ENCODE peak calls at places on chromosome 4, in six cellular contexts. One of them, this sample, is unnamed.

GRCh38 chr4:15333692-15334633 is 93.9 kb upstream of the C1QTNF7 start:
- DNase-seq in H1: no peak
- DNase-seq in GM23338: no peak
- DNase-seq in HepG2: no peak
- DNase-seq in K562: no peak
- DNase-seq in WTC11: no peak
- DNase-seq in this sample: peak

GRCh38 chr4:144599621-144600020 is 46.3 kb upstream of the HHIP start:
- DNase-seq in K562: no peak
- DNase-seq in HepG2: no peak
- DNase-seq in GM23338: no peak
- DNase-seq in WTC11: no peak
- DNase-seq in H1: no peak
- DNase-seq in this sample: no peak

GRCh38 chr4:10225096-10225495 is 108.5 kb upstream of the WDR1 start:
- DNase-seq in HepG2: no peak
- DNase-seq in H1: no peak
- DNase-seq in K562: no peak
- DNase-seq in GM23338: no peak
- DNase-seq in WTC11: no peak
- DNase-seq in this sample: no peak

GRCh38 chr4:125517831-125518230 is 203.1 kb downstream of the FAT4 start:
- DNase-seq in GM23338: no peak
- DNase-seq in H1: no peak
- DNase-seq in HepG2: no peak
- DNase-seq in WTC11: no peak
- DNase-seq in K562: no peak
- DNase-seq in this sample: no peak

GRCh38 chr4:6802050-6802449 is 19.5 kb downstream of the KIAA0232 start:
- DNase-seq in HepG2: no peak
- DNase-seq in K562: no peak
- DNase-seq in H1: no peak
- DNase-seq in WTC11: no peak
- DNase-seq in GM23338: no peak
- DNase-seq in this sample: no peak

GRCh38 chr4:40347472-40347871 is 12.3 kb downstream of the CHRNA9 start:
- DNase-seq in HepG2: no peak
- DNase-seq in GM23338: no peak
- DNase-seq in K562: no peak
- DNase-seq in H1: no peak
- DNase-seq in WTC11: no peak
- DNase-seq in this sample: no peak

GRCh38 chr4:128517739-128518510 is 230.3 kb upstream of the PGRMC2 start:
- DNase-seq in WTC11: no peak
- DNase-seq in K562: peak
- DNase-seq in H1: no peak
- DNase-seq in HepG2: peak
- DNase-seq in GM23338: peak
- DNase-seq in this sample: peak

GRCh38 chr4:39037491-39037825 is 5.2 kb upstream of the TMEM156 start:
- DNase-seq in HepG2: no peak
- DNase-seq in K562: no peak
- DNase-seq in GM23338: peak
- DNase-seq in H1: no peak
- DNase-seq in WTC11: no peak
- DNase-seq in this sample: no peak

GRCh38 chr4:46016306-46016705 is 107.5 kb downstream of the GABRG1 start:
- DNase-seq in K562: no peak
- DNase-seq in GM23338: peak
- DNase-seq in H1: no peak
- DNase-seq in HepG2: no peak
- DNase-seq in WTC11: no peak
- DNase-seq in this sample: no peak

GRCh38 chr4:98845960-98846359 is 83.0 kb downstream of the EIF4E start:
- DNase-seq in WTC11: no peak
- DNase-seq in H1: no peak
- DNase-seq in K562: no peak
- DNase-seq in HepG2: no peak
- DNase-seq in GM23338: no peak
- DNase-seq in this sample: no peak

GRCh38 chr4:156765277-156765676 is 206.3 kb downstream of the PDGFC start:
- DNase-seq in GM23338: no peak
- DNase-seq in WTC11: no peak
- DNase-seq in K562: no peak
- DNase-seq in HepG2: peak
- DNase-seq in H1: no peak
- DNase-seq in this sample: no peak
- TF ChIP-seq CREB1 in GM23338: no peak
- TF ChIP-seq CREB1 in WTC11: no peak
- TF ChIP-seq CREB1 in K562: no peak
- TF ChIP-seq CREB1 in HepG2: no peak
- TF ChIP-seq CREB1 in H1: no peak
- TF ChIP-seq CREB1 in this sample: no peak

DNA sequence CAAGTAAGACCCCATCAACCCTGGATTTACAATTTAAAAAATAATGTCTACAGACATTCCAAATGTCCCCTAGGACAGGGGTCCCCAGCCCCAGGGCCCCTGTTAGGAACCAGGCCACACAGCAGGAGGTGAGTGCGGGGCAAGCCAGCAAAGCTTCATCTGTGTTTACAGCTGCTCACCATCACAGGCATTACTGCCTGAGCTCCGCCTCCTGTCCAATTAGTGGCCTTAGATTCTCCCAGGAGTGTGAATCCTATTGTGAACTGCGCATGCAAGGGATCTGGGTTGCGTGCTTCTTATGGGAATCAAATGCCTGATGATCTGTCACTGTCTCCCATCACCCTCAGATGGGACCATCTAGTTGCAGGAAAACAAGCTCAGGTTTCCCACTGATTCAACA is 146.1 kb downstream of the ATP10D start:
- DNase-seq in WTC11: no peak
- DNase-seq in K562: no peak
- DNase-seq in HepG2: no peak
- DNase-seq in H1: no peak
- DNase-seq in GM23338: no peak
- DNase-seq in this sample: no peak
- TF ChIP-seq CREB1 in WTC11: no peak
- TF ChIP-seq CREB1 in K562: no peak
- TF ChIP-seq CREB1 in HepG2: no peak
- TF ChIP-seq CREB1 in H1: no peak
- TF ChIP-seq CREB1 in GM23338: no peak
- TF ChIP-seq CREB1 in this sample: no peak

GRCh38 chr4:14111730-14112171 is 484.2 kb upstream of the BOD1L1 start:
- DNase-seq in WTC11: no peak
- DNase-seq in GM23338: peak
- DNase-seq in K562: no peak
- DNase-seq in H1: no peak
- DNase-seq in HepG2: no peak
- DNase-seq in this sample: no peak

GRCh38 chr4:14115106-14115505 is 487.6 kb upstream of the BOD1L1 start:
- DNase-seq in GM23338: peak
- DNase-seq in WTC11: peak
- DNase-seq in K562: no peak
- DNase-seq in HepG2: no peak
- DNase-seq in H1: no peak
- DNase-seq in this sample: no peak

GRCh38 chr4:14110407-14110806 is 482.9 kb upstream of the BOD1L1 start:
- DNase-seq in H1: no peak
- DNase-seq in GM23338: no peak
- DNase-seq in HepG2: no peak
- DNase-seq in K562: no peak
- DNase-seq in WTC11: no peak
- DNase-seq in this sample: no peak
- TF ChIP-seq CREB1 in H1: no peak
- TF ChIP-seq CREB1 in GM23338: no peak
- TF ChIP-seq CREB1 in HepG2: no peak
- TF ChIP-seq CREB1 in K562: no peak
- TF ChIP-seq CREB1 in WTC11: no peak
- TF ChIP-seq CREB1 in this sample: no peak

GRCh38 chr4:168257663-168258235 is 60.8 kb downstream of the DDX60 start:
- DNase-seq in GM23338: no peak
- DNase-seq in H1: no peak
- DNase-seq in WTC11: no peak
- DNase-seq in K562: no peak
- DNase-seq in HepG2: no peak
- DNase-seq in this sample: no peak
- TF ChIP-seq CREB1 in GM23338: no peak
- TF ChIP-seq CREB1 in H1: no peak
- TF ChIP-seq CREB1 in WTC11: no peak
- TF ChIP-seq CREB1 in K562: no peak
- TF ChIP-seq CREB1 in HepG2: no peak
- TF ChIP-seq CREB1 in this sample: no peak

DNA sequence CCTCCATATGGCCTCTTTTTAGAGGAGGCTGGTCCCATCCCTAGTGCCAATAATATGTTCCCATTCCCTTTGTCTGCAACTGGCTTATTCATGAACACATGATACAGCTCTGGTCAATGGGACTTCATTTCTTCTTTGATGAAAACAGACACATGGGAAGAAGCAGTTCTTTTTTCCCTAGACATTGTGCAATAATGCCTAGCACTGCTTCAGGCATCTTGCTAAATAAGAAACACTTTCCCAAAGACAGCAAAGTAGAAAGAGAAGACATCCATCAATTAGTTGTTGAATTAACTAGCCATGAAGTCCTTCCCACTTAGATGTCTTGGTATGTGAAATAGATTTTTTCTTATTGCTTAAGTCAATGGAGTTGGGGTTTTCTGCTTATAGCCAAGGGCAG is 40.1 kb upstream of the TRPC3 start:
- DNase-seq in HepG2: no peak
- DNase-seq in WTC11: no peak
- DNase-seq in H1: no peak
- DNase-seq in GM23338: no peak
- DNase-seq in K562: no peak
- DNase-seq in this sample: no peak
- TF ChIP-seq CREB1 in HepG2: no peak
- TF ChIP-seq CREB1 in WTC11: no peak
- TF ChIP-seq CREB1 in H1: no peak
- TF ChIP-seq CREB1 in GM23338: no peak
- TF ChIP-seq CREB1 in K562: no peak
- TF ChIP-seq CREB1 in this sample: no peak

This sample was measured in GM12878.